ENCODE peak calls at places on chromosome 10, in seven cellular contexts. X is uterus; E is CD8-positive, alpha-beta memory T cell; G is neuronal stem cell; Y is CD8-positive, alpha-beta T cell; Q is A549; L is small intestine. N is an unnamed sample.

GRCh38 chr10:44809652-44810051 is 101.5 kb upstream of the TMEM72 start:
- DNase-seq in X (no peak), E (no peak), G (no peak), Y (no peak), Q (no peak), L (no peak), N (no peak)

GRCh38 chr10:96334888-96335526 is 23.8 kb downstream of the OPALIN start:
- DNase-seq in X (no peak), E (no peak), G (peak; percentile 40), Y (no peak), Q (peak; percentile 71), L (peak; percentile 77), N (peak; percentile 45)

GRCh38 chr10:126500185-126500584 is 111.9 kb upstream of the ADAM12 start:
- DNase-seq in X (no peak), E (no peak), G (no peak), Y (no peak), Q (no peak), L (no peak), N (no peak)

GRCh38 chr10:5942001-5942400 is 35.3 kb downstream of the IL15RA start:
- DNase-seq in X (no peak), E (no peak), G (no peak), Y (no peak), Q (no peak), L (no peak), N (no peak)

GRCh38 chr10:70475661-70476060 is 2.9 kb upstream of the PALD1 start:
- DNase-seq in X (no peak), E (no peak), G (no peak), Y (no peak), Q (no peak), L (no peak), N (no peak)

GRCh38 chr10:21769041-21769440 is 234.5 kb downstream of the DNAJC1 start:
- DNase-seq in X (no peak), E (no peak), G (no peak), Y (no peak), Q (no peak), L (no peak), N (no peak)

GRCh38 chr10:95466450-95466849 is 94.7 kb downstream of the SORBS1 start:
- DNase-seq in X (no peak), E (no peak), G (no peak), Y (no peak), Q (no peak), L (no peak), N (no peak)

GRCh38 chr10:85791846-85792532 is 574.6 kb downstream of the GRID1 start:
- DNase-seq in X (no peak), E (no peak), G (no peak), Y (no peak), Q (no peak), L (no peak), N (no peak)

GRCh38 chr10:122044045-122044661 is 55.2 kb downstream of the TACC2 start:
- DNase-seq in X (peak; percentile 49), E (no peak), G (peak; percentile 50), Y (no peak), Q (no peak), L (peak; percentile 64), N (no peak)

GRCh38 chr10:85851300-85851699 is 515.3 kb downstream of the GRID1 start:
- DNase-seq in X (no peak), E (no peak), G (no peak), Y (no peak), Q (no peak), L (no peak), N (no peak)

GRCh38 chr10:31816318-31816717 is 112.3 kb downstream of the ARHGAP12 start:
- DNase-seq in X (no peak), E (no peak), G (no peak), Y (no peak), Q (no peak), L (no peak), N (no peak)

GRCh38 chr10:110798340-110798739 is 73.4 kb upstream of the PDCD4 start:
- DNase-seq in X (no peak), E (no peak), G (no peak), Y (no peak), Q (no peak), L (no peak), N (no peak)

GRCh38 chr10:58662314-58662713 is 149.6 kb downstream of the BICC1 start:
- DNase-seq in X (no peak), E (no peak), G (no peak), Y (no peak), Q (peak; percentile 57), L (no peak), N (no peak)

GRCh38 chr10:64537931-64538330 is 1016.7 kb downstream of the REEP3 start:
- DNase-seq in X (no peak), E (no peak), G (no peak), Y (no peak), Q (no peak), L (no peak), N (no peak)

DNA sequence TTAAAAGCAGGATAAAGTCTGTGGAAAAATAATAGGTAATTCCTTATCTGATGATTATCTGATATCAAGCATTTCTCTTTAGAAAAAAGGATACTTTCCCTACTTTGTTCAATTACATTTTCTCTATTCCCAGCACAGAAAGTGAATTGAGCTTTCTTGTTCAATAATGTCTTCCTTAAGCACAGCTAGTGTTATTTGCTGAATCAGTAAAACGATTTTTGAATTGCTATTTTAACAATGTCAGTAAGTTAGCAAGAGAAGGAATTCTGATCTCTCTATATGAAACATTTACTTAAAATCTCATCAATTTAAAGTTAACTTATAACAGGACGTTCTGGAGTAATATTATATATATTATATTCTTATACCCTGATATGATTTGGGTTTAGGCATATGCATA is 337.2 kb upstream of the ANKRD30A start:
- DNase-seq in X (no peak), E (no peak), G (no peak), Y (no peak), Q (no peak), L (no peak), N (no peak)
- H3K4me1 ChIP-seq in X (no peaks in the 10 kb centered on the region), E (no peaks in the 10 kb centered on the region), G (no peaks in the 10 kb centered on the region), Y (no peaks in the 10 kb centered on the region), Q (no peaks in the 10 kb centered on the region), L (no peaks in the 10 kb centered on the region), N (no peaks in the 10 kb centered on the region)

GRCh38 chr10:2951235-2951835 is 116.0 kb upstream of the PFKP start:
- DNase-seq in X (no peak), E (no peak), G (no peak), Y (no peak), Q (no peak), L (no peak), N (no peak)

GRCh38 chr10:2949948-2950354 is 117.4 kb upstream of the PFKP start:
- DNase-seq in X (no peak), E (no peak), G (no peak), Y (no peak), Q (peak; percentile 26), L (no peak), N (no peak)

GRCh38 chr10:2949221-2949947 is 118.0 kb upstream of the PFKP start:
- DNase-seq in X (no peak), E (no peak), G (no peak), Y (no peak), Q (no peak), L (no peak), N (no peak)

GRCh38 chr10:2948127-2948854 is 119.1 kb upstream of the PFKP start:
- DNase-seq in X (no peak), E (no peak), G (no peak), Y (no peak), Q (no peak), L (no peak), N (no peak)

DNA sequence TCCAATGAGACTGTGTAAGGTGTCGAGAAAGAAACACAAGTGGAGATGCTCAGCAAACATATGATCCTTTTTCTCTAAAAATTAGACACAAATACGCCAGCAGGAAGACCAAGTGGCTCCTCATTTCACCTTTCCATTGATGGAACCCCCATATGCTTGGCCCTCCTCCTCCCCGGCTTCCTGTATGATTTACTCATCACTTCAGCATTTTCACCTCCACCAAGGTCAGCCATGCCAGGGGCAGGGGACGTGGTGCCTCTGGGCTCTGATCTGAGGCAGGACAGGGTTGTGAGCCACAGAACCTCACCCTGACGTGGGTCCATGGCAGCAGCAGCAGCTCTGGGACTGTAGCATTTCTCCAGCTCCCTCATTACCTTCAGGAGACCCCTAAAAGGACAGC is 116.8 kb upstream of the PFKP start:
- DNase-seq in X (no peak), E (no peak), G (no peak), Y (no peak), Q (no peak), L (no peak), N (no peak)
- H3K4me1 ChIP-seq in X (no peaks in the 10 kb centered on the region), E (no peaks in the 10 kb centered on the region), G (no peaks in the 10 kb centered on the region), Y (no peaks in the 10 kb centered on the region), Q (peaks cover 10% of the 10 kb centered on the region), L (no peaks in the 10 kb centered on the region), N (no peaks in the 10 kb centered on the region)

GRCh38 chr10:62048473-62048872 is 147.0 kb downstream of the ARID5B start:
- DNase-seq in X (no peak), E (no peak), G (no peak), Y (no peak), Q (no peak), L (no peak), N (no peak)

GRCh38 chr10:62047240-62047897 is 145.9 kb downstream of the ARID5B start:
- DNase-seq in X (no peak), E (no peak), G (no peak), Y (no peak), Q (no peak), L (no peak), N (no peak)

GRCh38 chr10:62046522-62047239 is 145.2 kb downstream of the ARID5B start:
- DNase-seq in X (peak; percentile 63), E (no peak), G (no peak), Y (no peak), Q (no peak), L (no peak), N (peak; percentile 73)

GRCh38 chr10:62048919-62049636 is 147.6 kb downstream of the ARID5B start:
- DNase-seq in X (peak; percentile 91), E (peak; percentile 53), G (peak; percentile 48), Y (peak; percentile 55), Q (peak; percentile 59), L (peak; percentile 66), N (peak; percentile 69)

DNA sequence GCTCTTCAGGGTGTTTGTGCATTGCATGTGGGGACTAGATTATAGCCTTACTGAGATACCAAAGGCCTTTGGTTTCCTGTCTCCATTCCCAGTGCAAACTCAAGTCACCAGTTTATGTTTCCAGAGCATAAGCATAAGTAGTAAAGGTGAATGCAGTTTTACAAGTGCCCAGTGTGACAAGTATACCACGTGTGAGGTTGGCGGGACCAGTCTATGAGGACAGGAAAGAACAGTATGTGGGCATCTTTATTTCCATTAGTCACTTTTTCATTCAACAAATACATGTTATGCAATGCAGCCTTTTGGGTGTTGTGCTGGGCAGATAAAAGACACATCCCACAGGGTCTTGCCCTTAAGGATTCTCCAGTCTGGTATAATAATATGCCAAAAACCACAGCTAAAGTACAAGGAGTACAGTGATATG is 146.5 kb downstream of the ARID5B start:
- DNase-seq in X (no peak), E (peak; percentile 3), G (no peak), Y (no peak), Q (no peak), L (peak; percentile 45), N (no peak)
- H3K4me1 ChIP-seq in X (no peaks in the 10 kb centered on the region), E (peaks cover 92% of the 10 kb centered on the region), G (peaks cover 46% of the 10 kb centered on the region), Y (peaks cover 47% of the 10 kb centered on the region), Q (peaks cover 65% of the 10 kb centered on the region), L (peaks cover 11% of the 10 kb centered on the region), N (peaks cover 85% of the 10 kb centered on the region)

DNA sequence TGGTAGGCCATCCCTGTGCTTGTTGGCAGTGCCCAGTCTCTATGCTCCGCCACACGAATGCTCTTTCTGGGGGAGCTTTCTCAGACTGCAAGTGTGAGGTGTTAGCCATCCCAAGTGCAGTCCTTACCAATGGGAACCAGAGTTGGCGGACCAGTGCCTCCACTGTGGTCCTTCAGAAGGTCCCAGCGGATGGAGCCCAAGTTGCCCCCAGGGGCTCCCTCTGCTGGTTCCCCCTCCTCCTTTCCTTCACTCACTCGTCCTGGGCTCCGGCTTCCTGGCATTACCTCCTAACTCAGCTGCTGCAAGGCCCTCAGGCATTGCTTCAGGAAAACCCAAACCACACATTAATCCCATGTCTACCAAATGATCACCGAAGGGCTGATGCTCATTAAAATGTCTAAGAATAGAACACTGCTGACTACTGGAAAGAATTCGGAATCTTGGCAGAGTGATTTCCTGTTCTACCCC is 139.8 kb downstream of the CUBN start:
- DNase-seq in X (no peak), E (no peak), G (no peak), Y (no peak), Q (no peak), L (no peak), N (no peak)
- H3K4me1 ChIP-seq in X (no peaks in the 10 kb centered on the region), E (no peaks in the 10 kb centered on the region), G (peaks cover 28% of the 10 kb centered on the region), Y (no peaks in the 10 kb centered on the region), Q (no peaks in the 10 kb centered on the region), L (no peaks in the 10 kb centered on the region), N (peaks cover 15% of the 10 kb centered on the region)

N was measured in HAP-1.